ENCODE peak calls at places on chromosome 20, in six cellular contexts. W, F, I, N, Q and K are unnamed samples.

GRCh38 chr20:34825530-34826362 is at the start of gene NCOA6:
- DNase-seq in W (peak; percentile 85), F (peak; percentile 88), I (peak; percentile 95), N (peak; percentile 94), Q (peak; percentile 81), K (peak; percentile 91)

GRCh38 chr20:33250666-33251065 is 14.9 kb downstream of the BPIFA1 start:
- DNase-seq in W (no peak), F (no peak), I (no peak), N (no peak), Q (no peak), K (no peak)

GRCh38 chr20:52569201-52569600 is 377.6 kb upstream of the ZFP64 start:
- DNase-seq in W (no peak), F (no peak), I (no peak), N (no peak), Q (no peak), K (no peak)

GRCh38 chr20:5991623-5992441 is 41.4 kb downstream of the MCM8 start:
- DNase-seq in W (no peak), F (no peak), I (no peak), N (no peak), Q (no peak), K (no peak)

GRCh38 chr20:58228484-58229197 is at the start of gene ANKRD60:
- DNase-seq in W (no peak), F (peak; percentile 33), I (no peak), N (no peak), Q (no peak), K (no peak)

GRCh38 chr20:14821251-14821650 is 483.8 kb upstream of the FLRT3 start:
- DNase-seq in W (no peak), F (no peak), I (no peak), N (no peak), Q (no peak), K (no peak)

GRCh38 chr20:38231786-38232130 is 28.8 kb downstream of the KIAA1755 start:
- DNase-seq in W (no peak), F (peak; percentile 71), I (no peak), N (no peak), Q (no peak), K (no peak)

GRCh38 chr20:22285555-22285954 is 298.8 kb downstream of the FOXA2 start:
- DNase-seq in W (no peak), F (no peak), I (no peak), N (no peak), Q (no peak), K (no peak)

GRCh38 chr20:57622579-57623381 is 2.6 kb upstream of the ZBP1 start:
- DNase-seq in W (no peak), F (peak; percentile 36), I (peak; percentile 77), N (no peak), Q (no peak), K (no peak)

GRCh38 chr20:7579888-7580287 is 360.4 kb downstream of the HAO1 start:
- DNase-seq in W (no peak), F (no peak), I (no peak), N (no peak), Q (no peak), K (no peak)

GRCh38 chr20:32970973-32971300 is 33.3 kb downstream of the SUN5 start:
- DNase-seq in W (no peak), F (no peak), I (no peak), N (no peak), Q (no peak), K (no peak)

GRCh38 chr20:20497242-20497985 is 129.5 kb downstream of the INSM1 start:
- DNase-seq in W (no peak), F (no peak), I (no peak), N (no peak), Q (no peak), K (no peak)

GRCh38 chr20:39605361-39605760 is 643.2 kb downstream of the DHX35 start:
- DNase-seq in W (no peak), F (no peak), I (no peak), N (no peak), Q (no peak), K (no peak)

GRCh38 chr20:5654557-5654956 is 95.6 kb upstream of the SHLD1 start:
- DNase-seq in W (no peak), F (no peak), I (no peak), N (no peak), Q (no peak), K (no peak)

GRCh38 chr20:46951405-46951804 is 56.8 kb downstream of the EYA2 start:
- DNase-seq in W (no peak), F (no peak), I (no peak), N (no peak), Q (no peak), K (no peak)

GRCh38 chr20:58793512-58794420 is 56.9 kb downstream of the GNAS-AS1 start:
- DNase-seq in W (no peak), F (no peak), I (no peak), N (no peak), Q (no peak), K (no peak)

GRCh38 chr20:61120595-61121515 is 131.2 kb upstream of the CDH4 start:
- DNase-seq in W (peak; percentile 36), F (no peak), I (no peak), N (no peak), Q (peak; percentile 71), K (no peak)

GRCh38 chr20:8545212-8545611 is 413.1 kb downstream of the PLCB1 start:
- DNase-seq in W (no peak), F (no peak), I (no peak), N (no peak), Q (no peak), K (no peak)

GRCh38 chr20:11001767-11002540 is 328.2 kb upstream of the JAG1 start:
- DNase-seq in W (peak; percentile 24), F (no peak), I (no peak), N (no peak), Q (no peak), K (no peak)

GRCh38 chr20:11170025-11170424 is 496.2 kb upstream of the JAG1 start:
- DNase-seq in W (no peak), F (no peak), I (no peak), N (no peak), Q (no peak), K (no peak)

GRCh38 chr20:23639490-23639958 is 1.8 kb upstream of the CST3 start:
- DNase-seq in W (no peak), F (no peak), I (no peak), N (no peak), Q (no peak), K (no peak)

GRCh38 chr20:35601021-35601973 is 14.3 kb upstream of the SPAG4 start:
- DNase-seq in W (peak; percentile 78), F (peak; percentile 79), I (peak; percentile 82), N (peak; percentile 89), Q (peak; percentile 55), K (peak; percentile 74)

GRCh38 chr20:25534845-25535244 is 50.5 kb downstream of the NINL start:
- DNase-seq in W (no peak), F (no peak), I (no peak), N (no peak), Q (no peak), K (no peak)

GRCh38 chr20:35467339-35468224 is 12.2 kb downstream of the CEP250 start:
- DNase-seq in W (peak; percentile 82), F (peak; percentile 72), I (no peak), N (no peak), Q (no peak), K (peak; percentile 47)

GRCh38 chr20:50274570-50275430 is 84.2 kb downstream of the CEBPB start:
- DNase-seq in W (peak; percentile 87), F (no peak), I (no peak), N (peak; percentile 92), Q (peak; percentile 51), K (no peak)
- H3K27ac ChIP-seq in W (peak overlapping the region; percentile 41), F (peak overlapping the region; percentile 64), I (no peak overlapping the region), N (peak overlapping the region; percentile 94), Q (peak overlapping the region; percentile 70), K (no peak overlapping the region)

GRCh38 chr20:62516345-62516744 is 40.5 kb upstream of the GATA5 start:
- DNase-seq in W (no peak), F (no peak), I (no peak), N (no peak), Q (no peak), K (no peak)

GRCh38 chr20:62517168-62517567 is 41.4 kb upstream of the GATA5 start:
- DNase-seq in W (no peak), F (no peak), I (no peak), N (no peak), Q (no peak), K (no peak)

GRCh38 chr20:62519826-62520225 is 44.0 kb upstream of the GATA5 start:
- DNase-seq in W (no peak), F (no peak), I (no peak), N (no peak), Q (no peak), K (no peak)

GRCh38 chr20:62518911-62519310 is 43.1 kb upstream of the GATA5 start:
- DNase-seq in W (no peak), F (no peak), I (no peak), N (no peak), Q (no peak), K (no peak)

DNA sequence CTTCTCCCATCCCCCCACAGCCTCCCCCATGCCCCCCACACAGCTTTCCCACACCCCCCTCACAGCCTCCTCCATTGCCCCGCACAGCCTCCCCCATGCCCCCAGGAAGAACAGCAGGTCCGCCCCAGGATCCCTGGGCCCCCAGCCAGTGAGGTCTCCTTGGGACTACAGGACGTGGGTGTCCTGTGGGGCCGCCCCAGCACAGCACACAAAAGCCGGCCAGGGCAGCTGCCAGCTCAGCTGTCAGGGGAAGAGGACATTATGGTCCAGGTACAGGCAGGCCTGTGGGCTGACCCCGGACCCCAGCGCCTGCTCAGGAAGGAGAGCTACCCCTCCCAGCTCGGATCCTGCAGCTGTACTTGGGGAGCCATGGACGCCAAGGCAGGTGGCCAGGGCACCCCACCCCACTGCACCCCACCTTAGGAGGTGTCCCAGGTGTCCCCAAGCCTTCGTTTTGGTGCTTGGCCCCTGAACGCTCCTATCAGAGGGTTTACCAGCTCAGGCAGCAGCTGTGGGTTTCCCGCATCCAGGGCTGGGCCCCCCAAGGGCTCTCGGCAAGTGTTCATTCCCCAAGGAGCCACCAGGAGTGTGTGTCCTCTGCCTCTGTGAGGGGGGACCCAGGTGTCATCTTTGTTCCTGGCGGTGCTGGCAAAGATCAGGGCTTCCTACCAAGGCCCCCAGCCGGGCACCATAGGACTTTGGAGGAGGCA is 42.3 kb upstream of the GATA5 start:
- DNase-seq in W (no peak), F (no peak), I (no peak), N (no peak), Q (no peak), K (no peak)
- H3K4me1 ChIP-seq in W (no peaks in the 10 kb centered on the region), F (no peaks in the 10 kb centered on the region), I (no peaks in the 10 kb centered on the region), N (no peaks in the 10 kb centered on the region), Q (no peaks in the 10 kb centered on the region), K (no peaks in the 10 kb centered on the region)

GRCh38 chr20:841568-842546 is 8.3 kb downstream of the FAM110A start:
- DNase-seq in W (no peak), F (no peak), I (no peak), N (no peak), Q (no peak), K (no peak)
- TF ChIP-seq POLR2A in W (no peak), F (no peak), I (no peak), N (no peak), Q (no peak), K (no peak)

GRCh38 chr20:45340236-45340847 is 7.9 kb downstream of the SDC4 start:
- DNase-seq in W (peak; percentile 70), F (no peak), I (no peak), N (no peak), Q (no peak), K (no peak)
- H3K27ac ChIP-seq in W (peak overlapping the region; percentile 94), F (peak overlapping the region; percentile 91), I (no peak overlapping the region), N (peak overlapping the region; percentile 90), Q (peak overlapping the region; percentile 98), K (no peak overlapping the region)